ENCODE peak calls at places on chromosomes 3 and 15, in ten cellular contexts. O is astrocyte, E is fibroblast of the aortic adventitia, W is IMR-90, S is ovary, G is heart right ventricle, Y is colonic mucosa, Z is mammary epithelial cell, T is lung, L is neural progenitor cell. H is an unnamed sample.

GRCh38 chr15:101476756-101477155 is 12.8 kb downstream of the PCSK6 start:
- DNase-seq in G (no peak), L (no peak), S (peak; percentile 6), T (no peak), O (no peak), Y (no peak), E (no peak), W (no peak), Z (no peak), H (no peak)

GRCh38 chr3:177201707-177202397 is 4.6 kb upstream of the TBL1XR1 start:
- DNase-seq in E (no peak), L (no peak), O (no peak), T (no peak), Y (no peak), Z (peak; percentile 90), W (peak; percentile 62), G (no peak), S (no peak), H (no peak)

GRCh38 chr3:57179580-57180410 is 14.6 kb upstream of the IL17RD start:
- DNase-seq in T (no peak), E (peak; percentile 42), L (peak; percentile 61), G (no peak), S (no peak), Y (no peak), O (no peak), W (peak; percentile 26), Z (no peak), H (peak; percentile 44)

GRCh38 chr3:194985031-194985578 is 285.9 kb downstream of the XXYLT1 start:
- DNase-seq in E (peak; percentile 77), T (peak; percentile 74), L (peak; percentile 85), Z (no peak), O (peak; percentile 47), G (peak; percentile 78), W (peak; percentile 47), Y (peak; percentile 77), S (peak; percentile 67), H (peak; percentile 74)

GRCh38 chr15:57273366-57273765 is 102.9 kb upstream of the CGNL1 start:
- DNase-seq in O (no peak), W (no peak), E (no peak), L (no peak), G (no peak), T (no peak), S (no peak), Z (peak; percentile 21), Y (no peak), H (no peak)

GRCh38 chr15:83873966-83874365 is 220.0 kb downstream of the ADAMTSL3 start:
- DNase-seq in O (peak; percentile 20), T (no peak), Y (no peak), Z (peak; percentile 19), L (no peak), E (peak; percentile 40), W (no peak), S (no peak), G (no peak), H (no peak)

GRCh38 chr3:45112939-45113338 is 33.2 kb downstream of the CDCP1 start:
- DNase-seq in W (peak; percentile 34), S (no peak), Y (no peak), E (peak; percentile 92), T (no peak), G (no peak), Z (no peak), L (no peak), O (peak; percentile 46), H (peak; percentile 90)

GRCh38 chr3:124351430-124352142 is 359.7 kb upstream of the ROPN1 start:
- DNase-seq in L (peak; percentile 82), W (peak; percentile 78), Z (peak; percentile 28), E (peak; percentile 64), G (peak; percentile 52), S (no peak), Y (peak; percentile 34), O (peak; percentile 58), T (peak; percentile 49), H (peak; percentile 74)

GRCh38 chr3:119781330-119782198 is at the start of gene NR1I2:
- DNase-seq in T (no peak), S (no peak), L (no peak), Z (no peak), W (no peak), Y (peak; percentile 67), O (no peak), E (no peak), G (no peak), H (no peak)

GRCh38 chr3:150521458-150521857 is 24.8 kb downstream of the SERP1 start:
- DNase-seq in O (no peak), L (peak; percentile 18), Z (no peak), G (no peak), W (no peak), T (no peak), Y (no peak), E (no peak), S (no peak), H (no peak)
- TF ChIP-seq CTCF in O (no peak), L (no peak), Z (no peak), G (no peak), W (no peak), T (no peak), Y (no peak), E (no peak), S (no peak), H (no peak)

DNA sequence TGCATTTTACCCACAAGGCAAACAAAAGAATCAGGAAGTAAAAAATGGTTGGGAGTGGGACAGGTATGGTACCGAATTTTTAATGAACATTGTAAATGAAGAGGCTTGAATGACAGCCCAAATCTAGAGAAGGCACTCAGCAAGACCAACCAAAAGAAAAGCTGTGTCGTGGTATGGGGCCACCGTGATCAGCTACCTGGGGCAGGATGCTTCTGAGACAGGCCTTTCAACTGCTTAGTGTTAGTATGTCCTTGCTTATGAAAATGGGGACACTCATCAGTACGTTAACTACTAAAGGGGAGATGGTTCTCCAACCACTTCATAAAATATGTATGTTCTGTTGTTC is 228.7 kb upstream of the ST8SIA2 start:
- DNase-seq in E (no peak), Z (no peak), O (no peak), S (no peak), W (no peak), T (no peak), Y (no peak), L (no peak), G (no peak), H (no peak)
- H3K4me3 ChIP-seq in E (no peak overlapping the region), Z (no peak overlapping the region), O (no peak overlapping the region), S (no peak overlapping the region), W (no peak overlapping the region), T (no peak overlapping the region), Y (no peak overlapping the region), L (no peak overlapping the region), G (no peak overlapping the region), H (no peak overlapping the region)

DNA sequence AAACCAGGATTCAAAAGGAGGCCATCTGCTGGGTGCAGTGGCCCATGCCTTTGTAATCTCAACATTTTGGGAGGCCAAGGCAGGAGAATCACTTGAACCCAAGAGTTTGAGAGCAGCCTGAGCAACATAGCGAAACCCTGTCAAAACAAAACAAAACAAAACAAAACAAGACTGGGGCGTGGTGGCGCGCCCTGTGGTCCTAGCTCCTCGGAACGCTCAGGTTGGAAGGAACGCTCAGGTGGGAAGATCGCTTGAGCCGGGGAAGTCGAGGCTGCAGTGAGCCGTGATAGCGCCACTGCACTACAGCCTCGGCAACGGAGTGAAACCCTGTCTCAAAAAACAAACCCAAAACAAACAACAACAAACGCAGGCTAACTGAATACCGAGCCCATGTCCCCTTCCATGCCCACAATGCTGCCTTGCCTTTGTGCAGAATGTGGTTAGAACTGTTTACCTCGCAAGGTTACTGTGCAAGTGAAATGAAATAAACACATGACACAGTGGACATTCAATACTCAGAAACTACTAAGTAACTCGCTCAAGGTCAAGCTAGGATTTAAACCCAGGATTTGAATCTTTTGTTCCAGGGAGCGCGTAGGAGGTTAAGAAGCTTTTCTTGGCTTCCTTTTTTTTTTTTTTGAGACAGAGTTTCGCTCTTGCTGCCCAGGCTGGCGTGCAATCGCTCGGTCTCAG is 766 bp upstream of the EMC4 start:
- DNase-seq in W (peak; percentile 13), L (peak; percentile 17), S (no peak), Y (peak; percentile 20), E (no peak), Z (no peak), G (peak; percentile 5), O (no peak), T (no peak), H (no peak)
- TF ChIP-seq CTCF in W (no peak), L (no peak), S (no peak), Y (no peak), E (no peak), Z (no peak), G (no peak), O (no peak), T (no peak), H (no peak)

GRCh38 chr15:41603941-41604660 is 45.1 kb downstream of the TYRO3 start:
- DNase-seq in S (peak; percentile 68), W (peak; percentile 91), T (peak; percentile 65), Z (peak; percentile 67), E (peak; percentile 94), G (peak; percentile 66), Y (peak; percentile 57), L (peak; percentile 88), O (peak; percentile 90), H (peak; percentile 90)
- H3K4me3 ChIP-seq in S (peak overlapping the region; percentile 17), W (peak overlapping the region; percentile 31), T (no peak overlapping the region), Z (peak overlapping the region; percentile 22), E (peak overlapping the region; percentile 59), G (peak overlapping the region; percentile 37), Y (peak overlapping the region; percentile 10), L (no peak overlapping the region), O (peak overlapping the region; percentile 45), H (peak overlapping the region; percentile 21)

GRCh38 chr3:174397848-174398247 is 461.3 kb upstream of the NAALADL2 start:
- DNase-seq in S (no peak), L (no peak), E (peak; percentile 75), G (no peak), Y (no peak), Z (peak; percentile 31), T (no peak), O (peak; percentile 16), W (peak; percentile 50), H (peak; percentile 72)
- TF ChIP-seq CTCF in S (peak; percentile 25), L (peak; percentile 44), E (peak; percentile 54), G (peak; percentile 49), Y (peak; percentile 22), Z (peak; percentile 59), T (no peak), O (peak; percentile 30), W (peak; percentile 60), H (peak; percentile 43)

GRCh38 chr3:105829879-105830622 is 38.8 kb downstream of the CBLB start:
- DNase-seq in L (no peak), O (peak; percentile 53), T (no peak), Y (no peak), G (no peak), E (no peak), W (peak; percentile 44), S (no peak), Z (peak; percentile 53), H (peak; percentile 82)
- H3K4me3 ChIP-seq in L (no peak overlapping the region), O (no peak overlapping the region), T (no peak overlapping the region), Y (no peak overlapping the region), G (no peak overlapping the region), E (no peak overlapping the region), W (no peak overlapping the region), S (no peak overlapping the region), Z (no peak overlapping the region), H (no peak overlapping the region)

DNA sequence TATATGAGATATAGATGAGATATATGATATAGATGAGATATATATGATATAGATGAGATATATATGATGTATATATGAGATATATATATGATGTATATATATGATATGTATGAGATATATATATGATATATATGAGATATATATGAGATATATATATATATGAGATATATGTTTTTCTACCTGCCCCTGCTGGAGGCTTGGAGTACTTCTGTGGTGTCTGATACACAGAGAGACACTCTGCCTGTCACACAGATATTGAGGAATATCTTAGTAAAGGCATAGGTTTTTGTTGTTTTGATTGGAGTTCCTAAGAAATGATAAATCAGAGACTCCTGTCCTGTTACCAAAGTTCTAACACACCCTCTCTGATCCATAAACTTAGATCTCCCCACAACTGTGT is 43.0 kb downstream of the TMEM41A start:
- DNase-seq in G (no peak), W (no peak), O (no peak), Z (no peak), E (no peak), T (no peak), L (no peak), S (no peak), Y (no peak), H (no peak)
- TF ChIP-seq CTCF in G (no peak), W (no peak), O (no peak), Z (peak; percentile 33), E (no peak), T (no peak), L (no peak), S (no peak), Y (no peak), H (peak; percentile 11)

H was measured in cardiac fibroblast.